ENCODE peak calls at places on chromosomes 11 and 22, in ten cellular contexts. One of them, this sample, is unnamed. For H3K4me1, the result is how much of the 10 kb centered on the place peaks cover.

GRCh38 chr22:49999063-49999900 is 13.3 kb downstream of the IL17REL start:
- DNase-seq in HepG2: no peak
- DNase-seq in fibroblast of lung: no peak
- DNase-seq in breast epithelium: no peak
- DNase-seq in left ventricle myocardium inferior: no peak
- DNase-seq in IMR-90: no peak
- DNase-seq in OCI-LY7: no peak
- DNase-seq in HCT116: no peak
- DNase-seq in effector memory CD4-positive, alpha-beta T cell: no peak
- DNase-seq in aorta: no peak
- DNase-seq in this sample: peak

GRCh38 chr11:122995526-122995925 is 13.9 kb upstream of the BSX start:
- DNase-seq in HepG2: no peak
- DNase-seq in fibroblast of lung: no peak
- DNase-seq in breast epithelium: no peak
- DNase-seq in left ventricle myocardium inferior: no peak
- DNase-seq in IMR-90: no peak
- DNase-seq in OCI-LY7: no peak
- DNase-seq in HCT116: no peak
- DNase-seq in effector memory CD4-positive, alpha-beta T cell: no peak
- DNase-seq in aorta: no peak
- DNase-seq in this sample: no peak

GRCh38 chr22:25448435-25449051 is 115.9 kb upstream of the GRK3 start:
- DNase-seq in HepG2: no peak
- DNase-seq in fibroblast of lung: peak
- DNase-seq in breast epithelium: no peak
- DNase-seq in left ventricle myocardium inferior: no peak
- DNase-seq in IMR-90: peak
- DNase-seq in OCI-LY7: peak
- DNase-seq in HCT116: no peak
- DNase-seq in effector memory CD4-positive, alpha-beta T cell: no peak
- DNase-seq in aorta: no peak
- DNase-seq in this sample: peak

GRCh38 chr11:68014157-68014965 is 4.2 kb downstream of the ALDH3B1 start:
- DNase-seq in HepG2: no peak
- DNase-seq in fibroblast of lung: peak
- DNase-seq in breast epithelium: no peak
- DNase-seq in left ventricle myocardium inferior: no peak
- DNase-seq in IMR-90: peak
- DNase-seq in OCI-LY7: no peak
- DNase-seq in HCT116: peak
- DNase-seq in effector memory CD4-positive, alpha-beta T cell: no peak
- DNase-seq in aorta: peak
- DNase-seq in this sample: peak

GRCh38 chr22:27761036-27761435 is 40.5 kb downstream of the MN1 start:
- DNase-seq in HepG2: no peak
- DNase-seq in fibroblast of lung: no peak
- DNase-seq in breast epithelium: no peak
- DNase-seq in left ventricle myocardium inferior: no peak
- DNase-seq in IMR-90: no peak
- DNase-seq in OCI-LY7: no peak
- DNase-seq in HCT116: no peak
- DNase-seq in effector memory CD4-positive, alpha-beta T cell: no peak
- DNase-seq in aorta: no peak
- DNase-seq in this sample: no peak

GRCh38 chr22:46576556-46577351 is 39.3 kb upstream of the CELSR1 start:
- DNase-seq in HepG2: no peak
- DNase-seq in fibroblast of lung: peak
- DNase-seq in breast epithelium: no peak
- DNase-seq in left ventricle myocardium inferior: peak
- DNase-seq in IMR-90: peak
- DNase-seq in OCI-LY7: peak
- DNase-seq in HCT116: no peak
- DNase-seq in effector memory CD4-positive, alpha-beta T cell: peak
- DNase-seq in aorta: peak
- DNase-seq in this sample: peak

GRCh38 chr22:34841911-34842310 is 224.0 kb upstream of the ISX start:
- DNase-seq in HepG2: no peak
- DNase-seq in fibroblast of lung: peak
- DNase-seq in breast epithelium: no peak
- DNase-seq in left ventricle myocardium inferior: no peak
- DNase-seq in IMR-90: no peak
- DNase-seq in OCI-LY7: no peak
- DNase-seq in HCT116: no peak
- DNase-seq in effector memory CD4-positive, alpha-beta T cell: no peak
- DNase-seq in aorta: no peak
- DNase-seq in this sample: peak

GRCh38 chr22:19448739-19449421 is 1.4 kb upstream of the C22orf39 start:
- DNase-seq in HepG2: no peak
- DNase-seq in fibroblast of lung: no peak
- DNase-seq in breast epithelium: no peak
- DNase-seq in left ventricle myocardium inferior: no peak
- DNase-seq in IMR-90: no peak
- DNase-seq in OCI-LY7: peak
- DNase-seq in HCT116: no peak
- DNase-seq in effector memory CD4-positive, alpha-beta T cell: no peak
- DNase-seq in aorta: no peak
- DNase-seq in this sample: no peak

GRCh38 chr22:24523873-24524272 is 28.7 kb downstream of the UPB1 start:
- DNase-seq in HepG2: no peak
- DNase-seq in fibroblast of lung: peak
- DNase-seq in breast epithelium: no peak
- DNase-seq in left ventricle myocardium inferior: no peak
- DNase-seq in IMR-90: peak
- DNase-seq in OCI-LY7: no peak
- DNase-seq in HCT116: no peak
- DNase-seq in effector memory CD4-positive, alpha-beta T cell: no peak
- DNase-seq in aorta: no peak
- DNase-seq in this sample: peak

DNA sequence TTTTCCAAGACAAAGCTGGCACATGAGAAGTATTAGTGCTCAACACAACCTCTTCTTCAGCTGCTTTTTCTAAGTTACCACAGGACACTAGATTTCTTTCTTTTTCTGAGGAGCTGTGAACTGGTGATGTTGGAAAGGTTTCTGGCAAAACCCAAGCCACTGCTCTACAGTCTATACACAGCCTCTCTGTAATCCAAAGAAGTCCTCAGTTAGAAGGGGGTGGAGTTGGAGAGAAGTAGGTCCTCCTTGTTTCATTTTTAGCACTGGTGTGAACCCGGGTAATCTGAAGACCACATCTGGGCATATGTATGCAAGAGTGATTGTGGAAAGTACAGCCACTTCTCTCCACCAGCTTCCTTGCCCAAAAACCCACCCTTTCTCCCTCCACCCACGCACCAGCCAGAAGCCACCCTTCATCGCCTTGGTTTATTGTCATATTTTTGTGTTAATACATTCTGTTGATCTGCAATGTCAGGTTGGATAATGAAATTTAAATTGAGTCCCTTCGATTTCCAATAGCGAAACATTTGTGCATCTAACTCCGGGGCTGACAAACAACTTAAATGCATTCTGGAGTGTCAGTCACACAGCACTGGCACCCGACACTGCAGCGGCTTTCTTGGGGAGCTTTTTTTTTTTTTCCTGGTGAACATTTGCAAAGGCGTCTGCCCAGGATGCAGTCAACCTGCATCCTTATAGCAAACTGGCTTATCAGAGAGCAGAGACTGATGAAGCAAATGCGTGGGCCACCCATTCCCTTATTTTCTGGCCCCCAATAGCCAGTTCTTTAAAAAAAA is 1168.0 kb downstream of the LRRC4C start:
- DNase-seq in HepG2: no peak
- DNase-seq in fibroblast of lung: peak
- DNase-seq in breast epithelium: no peak
- DNase-seq in left ventricle myocardium inferior: no peak
- DNase-seq in IMR-90: no peak
- DNase-seq in OCI-LY7: no peak
- DNase-seq in HCT116: no peak
- DNase-seq in effector memory CD4-positive, alpha-beta T cell: no peak
- DNase-seq in aorta: no peak
- DNase-seq in this sample: no peak
- H3K4me3 ChIP-seq in HepG2: no peak
- H3K4me3 ChIP-seq in fibroblast of lung: no peak
- H3K4me3 ChIP-seq in breast epithelium: peak
- H3K4me3 ChIP-seq in left ventricle myocardium inferior: peak
- H3K4me3 ChIP-seq in IMR-90: no peak
- H3K4me3 ChIP-seq in OCI-LY7: no peak
- H3K4me3 ChIP-seq in HCT116: no peak
- H3K4me3 ChIP-seq in effector memory CD4-positive, alpha-beta T cell: no peak
- H3K4me3 ChIP-seq in aorta: peak
- H3K4me3 ChIP-seq in this sample: no peak

DNA sequence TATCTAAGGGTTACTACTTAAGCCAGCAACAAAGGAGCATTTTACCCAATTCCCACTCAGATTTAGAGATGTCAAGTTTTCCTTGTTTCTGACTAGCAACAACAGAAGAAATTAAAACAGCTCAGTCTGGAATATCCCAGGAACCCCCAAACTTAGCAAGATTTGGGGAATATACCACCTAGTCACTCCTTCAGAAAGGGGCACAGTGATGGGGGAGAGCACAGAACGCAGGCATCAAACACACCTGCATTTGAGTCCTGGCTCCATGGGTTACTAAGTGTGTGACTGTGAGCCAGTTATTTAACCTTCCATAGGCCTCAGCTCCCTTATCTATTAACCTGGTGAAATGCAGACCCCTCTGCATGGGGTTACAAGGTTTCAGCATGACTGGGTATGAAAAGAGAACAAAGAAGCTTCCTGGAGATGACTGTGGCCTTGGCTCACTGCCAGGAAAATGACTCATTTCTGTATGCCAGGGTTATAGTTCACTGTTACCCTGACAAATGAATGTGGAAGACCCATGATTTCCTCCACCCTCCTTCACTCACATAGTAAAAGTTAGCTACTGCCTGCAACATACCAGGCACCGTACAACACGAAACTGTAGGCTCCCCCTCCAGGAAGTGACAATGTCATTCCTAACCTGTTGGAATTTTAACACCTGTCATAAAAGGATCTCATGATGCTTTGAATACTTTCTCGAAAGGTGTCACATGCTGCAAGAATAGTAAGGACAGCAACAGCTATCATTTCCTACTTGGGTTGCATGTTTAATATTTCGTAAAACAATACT is 79.6 kb downstream of the ME3 start:
- DNase-seq in HepG2: peak
- DNase-seq in fibroblast of lung: peak
- DNase-seq in breast epithelium: peak
- DNase-seq in left ventricle myocardium inferior: no peak
- DNase-seq in IMR-90: peak
- DNase-seq in OCI-LY7: peak
- DNase-seq in HCT116: peak
- DNase-seq in effector memory CD4-positive, alpha-beta T cell: peak
- DNase-seq in aorta: no peak
- DNase-seq in this sample: peak
- H3K4me1 ChIP-seq in HepG2: under half
- H3K4me1 ChIP-seq in fibroblast of lung: under half
- H3K4me1 ChIP-seq in breast epithelium: under half
- H3K4me1 ChIP-seq in left ventricle myocardium inferior: under half
- H3K4me1 ChIP-seq in IMR-90: under half
- H3K4me1 ChIP-seq in OCI-LY7: under half
- H3K4me1 ChIP-seq in HCT116: under half
- H3K4me1 ChIP-seq in effector memory CD4-positive, alpha-beta T cell: under half
- H3K4me1 ChIP-seq in aorta: under half
- H3K4me1 ChIP-seq in this sample: under half

DNA sequence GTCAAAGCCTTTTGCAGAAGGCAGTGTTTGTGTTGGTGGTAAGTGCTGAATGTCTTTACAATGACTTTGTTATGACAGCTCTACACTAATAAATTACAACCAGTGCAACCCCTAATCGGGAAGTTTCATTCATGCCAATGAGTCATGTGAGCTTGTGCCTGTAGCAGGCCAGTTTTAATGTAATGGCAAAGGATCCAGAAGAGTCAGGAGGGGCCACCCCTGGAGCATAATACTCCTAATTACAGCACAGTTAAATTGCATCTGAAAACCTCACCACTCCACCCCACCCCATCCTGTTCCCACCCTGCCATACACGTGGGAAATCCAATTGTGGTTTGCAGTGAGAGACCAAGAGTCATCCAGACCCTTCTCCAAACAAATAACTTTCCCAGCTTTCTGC is 277.4 kb upstream of the FAT3 start:
- DNase-seq in HepG2: no peak
- DNase-seq in fibroblast of lung: peak
- DNase-seq in breast epithelium: no peak
- DNase-seq in left ventricle myocardium inferior: no peak
- DNase-seq in IMR-90: peak
- DNase-seq in OCI-LY7: no peak
- DNase-seq in HCT116: no peak
- DNase-seq in effector memory CD4-positive, alpha-beta T cell: no peak
- DNase-seq in aorta: no peak
- DNase-seq in this sample: no peak
- H3K4me3 ChIP-seq in HepG2: no peak
- H3K4me3 ChIP-seq in fibroblast of lung: no peak
- H3K4me3 ChIP-seq in breast epithelium: no peak
- H3K4me3 ChIP-seq in left ventricle myocardium inferior: no peak
- H3K4me3 ChIP-seq in IMR-90: no peak
- H3K4me3 ChIP-seq in OCI-LY7: no peak
- H3K4me3 ChIP-seq in HCT116: no peak
- H3K4me3 ChIP-seq in effector memory CD4-positive, alpha-beta T cell: no peak
- H3K4me3 ChIP-seq in aorta: no peak
- H3K4me3 ChIP-seq in this sample: peak

DNA sequence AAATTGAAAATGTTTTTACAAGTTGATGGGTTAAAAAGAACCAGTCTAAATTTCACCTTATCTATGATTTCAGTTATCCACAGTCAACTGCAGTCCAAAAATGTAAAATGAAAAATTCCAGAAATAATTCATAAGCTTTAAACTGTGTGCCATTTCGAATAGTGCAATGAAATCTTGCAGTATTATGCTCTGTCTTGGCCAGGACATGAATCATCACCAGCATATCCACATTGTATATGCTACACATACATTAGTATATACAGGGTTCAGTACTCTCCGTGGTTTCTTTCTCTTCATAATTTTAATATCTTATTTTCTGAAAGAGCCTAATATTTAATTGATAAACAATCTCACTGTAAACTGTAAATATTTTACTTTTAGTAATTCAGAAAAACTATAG is 45.9 kb downstream of the ARHGAP32 start:
- DNase-seq in HepG2: no peak
- DNase-seq in fibroblast of lung: peak
- DNase-seq in breast epithelium: no peak
- DNase-seq in left ventricle myocardium inferior: no peak
- DNase-seq in IMR-90: peak
- DNase-seq in OCI-LY7: no peak
- DNase-seq in HCT116: no peak
- DNase-seq in effector memory CD4-positive, alpha-beta T cell: no peak
- DNase-seq in aorta: no peak
- DNase-seq in this sample: peak
- H3K4me1 ChIP-seq in HepG2: under half
- H3K4me1 ChIP-seq in fibroblast of lung: under half
- H3K4me1 ChIP-seq in breast epithelium: under half
- H3K4me1 ChIP-seq in left ventricle myocardium inferior: under half
- H3K4me1 ChIP-seq in IMR-90: under half
- H3K4me1 ChIP-seq in OCI-LY7: under half
- H3K4me1 ChIP-seq in HCT116: under half
- H3K4me1 ChIP-seq in effector memory CD4-positive, alpha-beta T cell: under half
- H3K4me1 ChIP-seq in aorta: under half
- H3K4me1 ChIP-seq in this sample: under half